ENCODE peak calls at places on chromosomes 6 and 20, in seven cellular contexts. O, K, Y, N, C, S and F are unnamed samples.

GRCh38 chr6:25312703-25313102 is 33.5 kb downstream of the CARMIL1 start:
- DNase-seq in O (no peak), K (no peak), Y (no peak), N (no peak), C (no peak), S (no peak), F (no peak)

GRCh38 chr6:20472748-20473147 is 61.5 kb upstream of the CDKAL1 start:
- DNase-seq in O (no peak), K (no peak), Y (no peak), N (no peak), C (no peak), S (no peak), F (no peak)

GRCh38 chr6:134117409-134117808 is 65.0 kb upstream of the SLC2A12 start:
- DNase-seq in O (no peak), K (no peak), Y (no peak), N (no peak), C (no peak), S (no peak), F (no peak)

GRCh38 chr6:36755435-36756348 is 58.1 kb downstream of the RAB44 start:
- DNase-seq in O (no peak), K (no peak), Y (peak; percentile 70), N (no peak), C (no peak), S (no peak), F (no peak)

GRCh38 chr6:140001005-140001404 is 626.6 kb upstream of the CITED2 start:
- DNase-seq in O (no peak), K (no peak), Y (no peak), N (no peak), C (no peak), S (no peak), F (no peak)

GRCh38 chr20:41989039-41989679 is 371.0 kb upstream of the CHD6 start:
- DNase-seq in O (no peak), K (no peak), Y (no peak), N (no peak), C (no peak), S (no peak), F (no peak)

GRCh38 chr6:73566954-73567591 is 46.2 kb upstream of the EEF1A1 start:
- DNase-seq in O (peak; percentile 90), K (peak; percentile 78), Y (no peak), N (peak; percentile 91), C (peak; percentile 70), S (peak; percentile 38), F (peak; percentile 92)

GRCh38 chr20:39312107-39312506 is 350.0 kb downstream of the DHX35 start:
- DNase-seq in O (no peak), K (no peak), Y (no peak), N (no peak), C (no peak), S (no peak), F (no peak)

GRCh38 chr20:34249291-34249690 is 8.1 kb downstream of the ASIP start:
- DNase-seq in O (no peak), K (no peak), Y (peak; percentile 86), N (no peak), C (no peak), S (no peak), F (no peak)

GRCh38 chr6:12289655-12290489 is at the start of gene EDN1:
- DNase-seq in O (peak; percentile 84), K (peak; percentile 87), Y (peak; percentile 75), N (peak; percentile 82), C (peak; percentile 86), S (peak; percentile 72), F (no peak)

GRCh38 chr6:139653136-139653535 is 278.7 kb upstream of the CITED2 start:
- DNase-seq in O (no peak), K (no peak), Y (no peak), N (no peak), C (no peak), S (no peak), F (no peak)

GRCh38 chr6:34144581-34145160 is 1.2 kb downstream of the GRM4 start:
- DNase-seq in O (no peak), K (no peak), Y (no peak), N (no peak), C (peak; percentile 42), S (no peak), F (no peak)

GRCh38 chr6:51025082-51025777 is 206.6 kb downstream of the TFAP2B start:
- DNase-seq in O (no peak), K (no peak), Y (no peak), N (no peak), C (no peak), S (no peak), F (no peak)

GRCh38 chr6:34560366-34561226 is 4.5 kb upstream of the SPDEF start:
- DNase-seq in O (no peak), K (no peak), Y (no peak), N (no peak), C (no peak), S (no peak), F (no peak)

GRCh38 chr6:81557811-81558210 is 194.7 kb downstream of the TENT5A start:
- DNase-seq in O (no peak), K (no peak), Y (no peak), N (no peak), C (no peak), S (no peak), F (no peak)

GRCh38 chr6:6494677-6495076 is 93.8 kb upstream of the LY86 start:
- DNase-seq in O (no peak), K (peak; percentile 59), Y (peak; percentile 58), N (no peak), C (peak; percentile 77), S (peak; percentile 56), F (no peak)

GRCh38 chr6:85660181-85660611 is 17.5 kb upstream of the SYNCRIP start:
- DNase-seq in O (no peak), K (no peak), Y (no peak), N (no peak), C (no peak), S (no peak), F (no peak)

GRCh38 chr6:158211273-158212055 is 43.3 kb downstream of the GTF2H5 start:
- DNase-seq in O (no peak), K (no peak), Y (no peak), N (no peak), C (no peak), S (no peak), F (no peak)

GRCh38 chr6:157075549-157076426 is 247.5 kb downstream of the TMEM242 start:
- DNase-seq in O (no peak), K (no peak), Y (no peak), N (no peak), C (no peak), S (no peak), F (no peak)

GRCh38 chr6:167652701-167653095 is 174.0 kb upstream of the AFDN start:
- DNase-seq in O (peak; percentile 50), K (no peak), Y (no peak), N (no peak), C (peak; percentile 42), S (no peak), F (no peak)

GRCh38 chr6:167652042-167652700 is 174.5 kb upstream of the AFDN start:
- DNase-seq in O (no peak), K (no peak), Y (no peak), N (no peak), C (peak; percentile 21), S (no peak), F (no peak)

GRCh38 chr6:167655174-167655821 is 171.4 kb upstream of the AFDN start:
- DNase-seq in O (no peak), K (no peak), Y (no peak), N (no peak), C (no peak), S (no peak), F (no peak)

GRCh38 chr6:167653561-167653960 is 173.2 kb upstream of the AFDN start:
- DNase-seq in O (peak; percentile 45), K (no peak), Y (no peak), N (no peak), C (peak; percentile 26), S (no peak), F (no peak)

DNA sequence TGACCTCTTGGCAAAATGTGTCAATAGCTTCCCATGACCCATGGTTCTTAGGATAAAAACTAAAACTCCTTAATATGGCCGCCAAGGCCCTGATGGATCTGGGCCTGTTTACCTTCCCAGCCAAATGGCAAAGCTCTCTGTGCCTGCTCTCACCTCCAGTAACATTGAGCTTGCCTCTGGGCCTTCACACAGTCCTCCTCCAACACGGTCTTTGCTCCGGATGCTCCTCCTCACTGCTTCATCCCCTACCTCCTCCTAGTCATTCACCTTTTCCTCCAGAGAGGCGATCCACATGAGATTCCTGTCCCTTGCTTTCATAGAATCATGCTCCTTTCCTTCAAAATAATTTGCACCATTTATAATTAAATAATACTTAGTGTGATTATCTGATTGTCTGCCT is 172.3 kb upstream of the AFDN start:
- DNase-seq in O (peak; percentile 11), K (no peak), Y (no peak), N (no peak), C (peak; percentile 10), S (no peak), F (no peak)
- H3K9me3 ChIP-seq in O (no peaks in the 10 kb centered on the region), K (no peaks in the 10 kb centered on the region), Y (no peaks in the 10 kb centered on the region), N (no peaks in the 10 kb centered on the region), C (no peaks in the 10 kb centered on the region), S (no peaks in the 10 kb centered on the region), F (no peaks in the 10 kb centered on the region)

DNA sequence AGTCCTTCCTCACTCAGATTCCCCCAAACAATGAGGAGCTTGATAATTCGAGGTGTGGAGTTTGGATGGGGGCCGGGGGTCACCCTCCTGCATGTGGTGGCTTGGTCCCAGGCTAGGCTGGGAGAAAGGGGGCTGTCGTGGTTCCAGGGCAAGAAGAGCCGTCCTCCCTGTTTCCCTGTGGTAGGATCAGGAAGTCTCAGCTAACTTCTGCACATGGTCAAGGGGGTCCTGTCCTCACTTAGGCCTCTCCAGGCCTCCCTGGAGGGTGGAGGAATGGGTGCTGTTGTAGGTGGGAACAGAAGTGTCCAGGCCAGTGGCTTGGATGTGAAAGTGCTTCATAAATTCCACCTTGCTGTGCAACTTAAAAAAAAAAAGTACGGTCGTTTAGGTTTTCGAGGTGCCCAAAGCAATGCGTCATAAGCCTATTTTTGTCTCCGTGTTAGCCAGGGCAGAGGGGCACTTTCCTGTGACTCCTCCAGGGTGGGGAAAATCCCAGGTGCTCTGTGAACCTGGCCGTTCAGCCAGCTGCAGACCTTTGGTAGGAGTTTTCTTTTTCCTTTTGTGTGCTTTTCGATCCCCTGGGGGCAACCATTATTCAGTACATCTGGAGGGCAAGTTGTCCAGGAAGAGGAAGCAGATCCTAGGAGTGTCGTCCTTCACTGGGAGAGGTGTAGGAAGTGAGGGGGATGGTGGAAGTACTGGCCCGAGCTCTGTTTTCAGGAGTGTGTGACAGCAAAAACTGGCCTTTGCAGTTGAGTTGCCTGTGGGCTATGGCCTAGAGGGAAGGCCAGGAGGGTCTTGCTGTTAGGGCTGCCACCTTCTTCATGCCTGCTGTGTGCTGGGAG is 9.6 kb downstream of the IGF2R start:
- DNase-seq in O (peak; percentile 53), K (no peak), Y (peak; percentile 73), N (peak; percentile 73), C (no peak), S (no peak), F (no peak)
- H3K4me1 ChIP-seq in O (peaks cover 79% of the 10 kb centered on the region), K (peaks cover 45% of the 10 kb centered on the region), Y (peaks cover 64% of the 10 kb centered on the region), N (peaks cover 77% of the 10 kb centered on the region), C (no peaks in the 10 kb centered on the region), S (peaks cover 81% of the 10 kb centered on the region), F (peaks cover 92% of the 10 kb centered on the region)

GRCh38 chr6:369559-370431 is 21.8 kb upstream of the IRF4 start:
- DNase-seq in O (peak; percentile 54), K (no peak), Y (no peak), N (no peak), C (peak; percentile 41), S (no peak), F (no peak)
- H3K9me3 ChIP-seq in O (no peaks in the 10 kb centered on the region), K (no peaks in the 10 kb centered on the region), Y (no peaks in the 10 kb centered on the region), N (no peaks in the 10 kb centered on the region), C (peaks cover 2% of the 10 kb centered on the region), S (no peaks in the 10 kb centered on the region), F (no peaks in the 10 kb centered on the region)

DNA sequence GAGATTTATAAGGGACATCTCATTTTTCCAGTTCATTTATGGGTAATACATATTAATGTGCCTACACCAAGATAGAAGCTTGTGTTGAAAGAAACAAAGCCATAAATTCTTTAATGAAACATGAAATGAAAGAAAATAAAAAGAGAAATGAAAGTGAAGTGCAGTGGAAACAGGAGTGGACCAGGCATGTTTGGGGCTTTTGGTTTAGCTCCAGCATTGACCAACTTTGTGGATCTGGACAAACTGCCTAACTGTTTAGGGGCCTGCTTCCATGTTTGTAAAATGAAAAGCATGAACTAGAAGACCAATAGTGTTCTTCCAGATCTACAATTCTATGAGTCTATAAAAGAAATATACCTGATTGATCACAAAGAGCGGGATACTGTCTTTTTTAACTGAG is 124.9 kb downstream of the GJA10 start:
- DNase-seq in O (no peak), K (no peak), Y (no peak), N (no peak), C (no peak), S (no peak), F (no peak)
- H3K4me1 ChIP-seq in O (no peaks in the 10 kb centered on the region), K (no peaks in the 10 kb centered on the region), Y (no peaks in the 10 kb centered on the region), N (no peaks in the 10 kb centered on the region), C (no peaks in the 10 kb centered on the region), S (no peaks in the 10 kb centered on the region), F (no peaks in the 10 kb centered on the region)